ENCODE peak calls at places on chromosomes 1 and 21, in six cellular contexts. C, Q, Y, T, V and X are unnamed samples.

GRCh38 chr1:159960721-159961381 is 6.8 kb upstream of the SLAMF9 start:
- DNase-seq in C (no peak), Q (no peak), Y (peak), T (no peak), V (peak), X (no peak)

GRCh38 chr21:28111151-28111619 is 881.5 kb downstream of the LTN1 start:
- DNase-seq in C (no peak), Q (no peak), Y (no peak), T (no peak), V (peak), X (no peak)

GRCh38 chr1:110309139-110309538 is 30.0 kb upstream of the RBM15 start:
- DNase-seq in C (no peak), Q (no peak), Y (peak), T (no peak), V (no peak), X (no peak)

GRCh38 chr1:66542811-66543767 is 9.1 kb downstream of the SGIP1 start:
- DNase-seq in C (no peak), Q (no peak), Y (no peak), T (no peak), V (peak), X (peak)

GRCh38 chr1:246141306-246141705 is 365.8 kb downstream of the SMYD3 start:
- DNase-seq in C (no peak), Q (no peak), Y (no peak), T (no peak), V (no peak), X (no peak)

GRCh38 chr1:108610073-108610472 is 50.2 kb downstream of the EEIG2 start:
- DNase-seq in C (no peak), Q (no peak), Y (no peak), T (no peak), V (peak), X (no peak)

GRCh38 chr1:16183157-16183556 is 27.3 kb upstream of the EPHA2 start:
- DNase-seq in C (no peak), Q (no peak), Y (peak), T (no peak), V (peak), X (no peak)

GRCh38 chr1:227333423-227333822 is 15.1 kb upstream of the CDC42BPA start:
- DNase-seq in C (no peak), Q (no peak), Y (peak), T (no peak), V (no peak), X (no peak)

GRCh38 chr1:43454270-43455011 is 710 bp upstream of the HYI start:
- DNase-seq in C (no peak), Q (peak), Y (peak), T (no peak), V (peak), X (peak)

GRCh38 chr21:17461582-17461981 is 51.3 kb upstream of the CXADR start:
- DNase-seq in C (no peak), Q (no peak), Y (peak), T (no peak), V (peak), X (no peak)

GRCh38 chr1:37255111-37255795 is 219.1 kb upstream of the ZC3H12A start:
- DNase-seq in C (no peak), Q (peak), Y (no peak), T (no peak), V (no peak), X (no peak)

GRCh38 chr21:19565587-19565986 is 1162.0 kb upstream of the TMPRSS15 start:
- DNase-seq in C (no peak), Q (no peak), Y (no peak), T (no peak), V (no peak), X (no peak)

GRCh38 chr1:167791281-167792209 is 69.8 kb downstream of the MPZL1 start:
- DNase-seq in C (no peak), Q (no peak), Y (no peak), T (no peak), V (peak), X (no peak)

GRCh38 chr1:89632213-89633102 is 462 bp upstream of the LRRC8C start:
- DNase-seq in C (peak), Q (peak), Y (peak), T (peak), V (peak), X (peak)

GRCh38 chr1:44707112-44707881 is 23.7 kb downstream of the RNU5D-1 start:
- DNase-seq in C (no peak), Q (no peak), Y (peak), T (no peak), V (peak), X (no peak)

GRCh38 chr21:42858957-42859890 is 20.1 kb downstream of the WDR4 start:
- DNase-seq in C (no peak), Q (no peak), Y (no peak), T (no peak), V (no peak), X (no peak)